ENCODE peak calls at places on chromosomes 3 and 15, in five cellular contexts. F, B, A, T and Q are unnamed samples.
A peak's percentile ranks its signal among the peaks of the same experiment; 100 is the strongest.

GRCh38 chr15:56698268-56698667 is 35.0 kb downstream of the ZNF280D start:
- DNase-seq in F (no peak), B (no peak), A (no peak), T (no peak), Q (no peak)

GRCh38 chr3:107211608-107212007 is 165.6 kb upstream of the CCDC54 start:
- DNase-seq in F (no peak), B (no peak), A (no peak), T (no peak), Q (no peak)

GRCh38 chr3:82561759-82562158 is 800.3 kb upstream of the GBE1 start:
- DNase-seq in F (no peak), B (no peak), A (no peak), T (no peak), Q (no peak)

GRCh38 chr15:69475769-69476358 is 23.2 kb downstream of the RPLP1 start:
- DNase-seq in F (peak; percentile 79), B (no peak), A (peak; percentile 92), T (no peak), Q (peak; percentile 82)

GRCh38 chr3:127565711-127566110 is 24.8 kb downstream of the TPRA1 start:
- DNase-seq in F (no peak), B (no peak), A (no peak), T (no peak), Q (no peak)

GRCh38 chr15:59532770-59533379 is 78.7 kb upstream of the GCNT3 start:
- DNase-seq in F (no peak), B (peak; percentile 11), A (no peak), T (peak; percentile 10), Q (no peak)

GRCh38 chr3:13504161-13504831 is 24.2 kb downstream of the HDAC11 start:
- DNase-seq in F (peak; percentile 50), B (no peak), A (no peak), T (no peak), Q (no peak)

GRCh38 chr3:197256836-197257444 is 41.5 kb downstream of the DLG1 start:
- DNase-seq in F (no peak), B (peak; percentile 24), A (peak; percentile 76), T (peak; percentile 25), Q (no peak)

GRCh38 chr15:39788800-39789565 is 6.3 kb upstream of the FSIP1 start:
- DNase-seq in F (no peak), B (peak; percentile 43), A (no peak), T (no peak), Q (no peak)

GRCh38 chr3:171431550-171431949 is 28.7 kb downstream of the TNIK start:
- DNase-seq in F (no peak), B (no peak), A (no peak), T (no peak), Q (no peak)

GRCh38 chr3:171436380-171436779 is 23.8 kb downstream of the TNIK start:
- DNase-seq in F (no peak), B (no peak), A (no peak), T (no peak), Q (no peak)

GRCh38 chr3:171435143-171435542 is 25.1 kb downstream of the TNIK start:
- DNase-seq in F (no peak), B (no peak), A (no peak), T (no peak), Q (no peak)

GRCh38 chr3:171432548-171432947 is 27.7 kb downstream of the TNIK start:
- DNase-seq in F (no peak), B (no peak), A (no peak), T (no peak), Q (no peak)

DNA sequence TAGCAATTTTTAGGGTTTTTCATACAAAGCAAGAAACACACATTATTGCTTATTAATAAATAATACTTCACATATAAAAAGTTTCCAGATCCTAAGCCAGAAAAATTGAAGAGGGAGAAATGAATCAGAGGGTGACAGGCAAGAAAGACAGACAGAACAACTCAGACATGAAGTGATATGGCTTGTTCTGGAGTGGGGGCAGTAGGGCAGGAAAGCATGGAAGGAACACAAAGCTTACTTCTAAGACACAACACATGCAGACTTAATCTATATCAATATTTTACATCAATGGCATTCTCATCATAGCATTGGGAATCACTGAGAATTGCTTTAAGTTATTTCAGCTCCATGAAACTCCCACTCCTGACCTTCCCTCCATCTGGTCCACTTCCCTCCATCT is 24.4 kb downstream of the TNIK start:
- DNase-seq in F (no peak), B (no peak), A (no peak), T (no peak), Q (no peak)
- H3K4me3 ChIP-seq in F (no peak overlapping the region), B (no peak overlapping the region), A (no peak overlapping the region), T (no peak overlapping the region), Q (no peak overlapping the region)

GRCh38 chr15:86988075-86988474 is 908.4 kb downstream of the AGBL1 start:
- DNase-seq in F (no peak), B (no peak), A (no peak), T (no peak), Q (no peak)
- H3K4me3 ChIP-seq in F (no peak overlapping the region), B (no peak overlapping the region), A (no peak overlapping the region), T (no peak overlapping the region), Q (no peak overlapping the region)

GRCh38 chr3:120680193-120680894 is 1.7 kb downstream of the HGD start:
- DNase-seq in F (no peak), B (no peak), A (no peak), T (no peak), Q (no peak)

GRCh38 chr3:120681506-120682038 is 467 bp downstream of the HGD start:
- DNase-seq in F (no peak), B (no peak), A (no peak), T (no peak), Q (no peak)

GRCh38 chr3:120682095-120682681 is at the start of gene HGD:
- DNase-seq in F (no peak), B (no peak), A (no peak), T (no peak), Q (no peak)

GRCh38 chr3:120678984-120679383 is 3.1 kb downstream of the HGD start:
- DNase-seq in F (no peak), B (no peak), A (no peak), T (no peak), Q (no peak)

DNA sequence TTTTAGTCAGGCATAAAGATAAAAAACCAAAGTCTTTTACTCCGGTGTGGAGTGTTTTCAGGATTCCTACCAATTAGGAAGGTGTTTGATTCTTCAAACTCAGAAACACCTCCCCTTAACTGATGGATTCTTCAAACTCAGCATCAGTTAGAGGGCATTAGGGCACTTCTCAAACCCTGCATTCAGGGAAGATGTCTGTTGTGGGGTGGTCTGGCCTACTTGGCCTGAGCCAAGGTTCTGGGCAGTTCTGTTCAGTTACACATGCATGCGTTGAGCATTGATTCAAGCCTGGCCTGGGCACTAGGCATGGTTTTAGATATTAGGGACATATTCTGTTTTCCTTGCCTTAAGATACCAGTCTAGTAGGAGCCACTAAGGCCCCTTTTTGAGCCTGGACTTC is 1.0 kb downstream of the HGD start:
- DNase-seq in F (no peak), B (no peak), A (no peak), T (no peak), Q (no peak)
- H3K4me3 ChIP-seq in F (peak overlapping the region; percentile 73), B (no peak overlapping the region), A (no peak overlapping the region), T (no peak overlapping the region), Q (no peak overlapping the region)

GRCh38 chr3:18344306-18345014 is 80.7 kb downstream of the SATB1 start:
- DNase-seq in F (no peak), B (no peak), A (no peak), T (no peak), Q (no peak)
- H3K4me3 ChIP-seq in F (no peak overlapping the region), B (no peak overlapping the region), A (no peak overlapping the region), T (no peak overlapping the region), Q (no peak overlapping the region)

DNA sequence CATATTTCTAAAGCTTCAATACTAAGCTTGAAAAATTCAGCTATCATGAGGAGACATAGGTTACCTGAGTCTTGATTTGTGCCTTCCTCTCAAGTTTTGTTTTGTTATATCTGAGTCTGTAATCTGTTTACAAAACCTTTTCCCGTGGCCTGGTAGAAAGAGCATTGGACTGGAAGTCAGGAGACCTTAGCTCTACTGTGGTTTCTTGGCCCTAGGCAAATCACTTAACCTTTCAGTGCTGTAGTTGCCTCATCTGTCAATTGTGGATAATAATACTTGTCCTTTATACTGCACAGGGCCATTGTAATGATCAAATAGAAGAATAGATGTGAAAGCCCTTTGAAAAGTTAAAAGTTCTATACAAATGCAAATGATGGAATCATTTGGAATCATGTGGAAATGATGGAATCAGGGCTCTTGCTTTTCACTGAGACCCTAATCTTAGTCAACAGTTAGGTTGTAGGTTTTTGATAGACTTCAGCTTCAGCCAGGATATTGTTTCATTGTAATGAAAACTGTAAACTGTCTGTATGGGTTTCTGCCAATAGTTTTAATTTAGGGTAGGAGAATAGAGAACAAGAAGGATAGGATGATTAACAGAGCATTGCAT is 21.6 kb downstream of the MAP2K5 start:
- DNase-seq in F (no peak), B (no peak), A (no peak), T (no peak), Q (no peak)
- H3K4me3 ChIP-seq in F (no peak overlapping the region), B (no peak overlapping the region), A (no peak overlapping the region), T (no peak overlapping the region), Q (no peak overlapping the region)